ENCODE peak calls at places on chromosomes 4 and X, in ten cellular contexts. E, N, M, R, H, C, Z, A, I and Y are unnamed samples.

GRCh38 chr4:154361450-154361849 is 130.1 kb downstream of the DCHS2 start:
- DNase-seq in E (no peak), N (no peak), M (no peak), R (no peak), H (peak), C (no peak), Z (no peak), A (no peak), I (no peak), Y (peak)

GRCh38 chr4:41155194-41155830 is 59.0 kb downstream of the APBB2 start:
- DNase-seq in E (peak), N (peak), M (no peak), R (no peak), H (no peak), C (no peak), Z (no peak), A (no peak), I (no peak), Y (no peak)

GRCh38 chrX:111375747-111376146 is 36.2 kb downstream of the DCX start:
- DNase-seq in E (peak), N (no peak), M (no peak), R (no peak), H (no peak), C (peak), Z (no peak), A (no peak), I (no peak), Y (no peak)

GRCh38 chrX:19683358-19683757 is 168.1 kb upstream of the MAP3K15 start:
- DNase-seq in E (no peak), N (no peak), M (no peak), R (no peak), H (no peak), C (no peak), Z (no peak), A (no peak), I (no peak), Y (no peak)

GRCh38 chrX:34880656-34881055 is 61.9 kb upstream of the FAM47B start:
- DNase-seq in E (peak), N (peak), M (no peak), R (no peak), H (no peak), C (no peak), Z (no peak), A (no peak), I (no peak), Y (no peak)

GRCh38 chr4:104015680-104016079 is 295.9 kb upstream of the TACR3 start:
- DNase-seq in E (peak), N (no peak), M (no peak), R (no peak), H (peak), C (peak), Z (peak), A (no peak), I (no peak), Y (peak)

GRCh38 chrX:151753313-151754041 is 18.9 kb downstream of the CNGA2 start:
- DNase-seq in E (peak), N (peak), M (no peak), R (peak), H (peak), C (peak), Z (no peak), A (peak), I (peak), Y (peak)

GRCh38 chr4:123838426-123838825 is 441.8 kb downstream of the SPRY1 start:
- DNase-seq in E (no peak), N (no peak), M (no peak), R (no peak), H (no peak), C (no peak), Z (no peak), A (no peak), I (no peak), Y (no peak)

GRCh38 chr4:89939464-89939863 is 44.8 kb downstream of the MMRN1 start:
- DNase-seq in E (no peak), N (peak), M (no peak), R (no peak), H (peak), C (peak), Z (no peak), A (no peak), I (no peak), Y (no peak)

GRCh38 chr4:7206385-7206784 is 14.0 kb downstream of the SORCS2 start:
- DNase-seq in E (peak), N (peak), M (no peak), R (no peak), H (no peak), C (no peak), Z (no peak), A (peak), I (no peak), Y (no peak)

GRCh38 chr4:3446631-3447320 is 5.0 kb downstream of the HGFAC start:
- DNase-seq in E (no peak), N (no peak), M (no peak), R (no peak), H (no peak), C (no peak), Z (no peak), A (no peak), I (no peak), Y (no peak)

GRCh38 chr4:137738377-137738990 is 206.2 kb upstream of the PCDH18 start:
- DNase-seq in E (peak), N (peak), M (no peak), R (no peak), H (no peak), C (no peak), Z (no peak), A (no peak), I (no peak), Y (no peak)

GRCh38 chrX:155065035-155065734 is 5.8 kb downstream of the CMC4 start:
- DNase-seq in E (peak), N (peak), M (no peak), R (no peak), H (no peak), C (no peak), Z (no peak), A (no peak), I (no peak), Y (no peak)

GRCh38 chr4:169009281-169010124 is 552 bp downstream of the CBR4 start:
- DNase-seq in E (peak), N (peak), M (peak), R (peak), H (peak), C (peak), Z (peak), A (peak), I (peak), Y (peak)

GRCh38 chr4:161457906-161458305 is 705.9 kb downstream of the FSTL5 start:
- DNase-seq in E (no peak), N (no peak), M (no peak), R (no peak), H (no peak), C (no peak), Z (no peak), A (no peak), I (no peak), Y (no peak)

GRCh38 chr4:44583393-44583792 is 68.0 kb downstream of the YIPF7 start:
- DNase-seq in E (peak), N (no peak), M (no peak), R (no peak), H (peak), C (no peak), Z (peak), A (no peak), I (no peak), Y (peak)

GRCh38 chr4:87270144-87270543 is 49.7 kb upstream of the KLHL8 start:
- DNase-seq in E (peak), N (peak), M (no peak), R (no peak), H (no peak), C (peak), Z (peak), A (peak), I (no peak), Y (peak)

GRCh38 chr4:189792819-189793618 is 147.7 kb upstream of the FRG1 start:
- DNase-seq in E (peak), N (peak), M (peak), R (peak), H (peak), C (peak), Z (peak), A (peak), I (peak), Y (peak)

GRCh38 chr4:30825008-30825765 is 105.0 kb downstream of the PCDH7 start:
- DNase-seq in E (no peak), N (no peak), M (no peak), R (no peak), H (no peak), C (no peak), Z (no peak), A (no peak), I (no peak), Y (no peak)

GRCh38 chrX:19046343-19047215 is 62.7 kb upstream of the PHKA2 start:
- DNase-seq in E (no peak), N (peak), M (no peak), R (no peak), H (no peak), C (no peak), Z (no peak), A (no peak), I (no peak), Y (no peak)

GRCh38 chr4:175671491-175671934 is 140.6 kb downstream of the GPM6A start:
- DNase-seq in E (no peak), N (no peak), M (no peak), R (no peak), H (no peak), C (peak), Z (no peak), A (no peak), I (no peak), Y (no peak)

GRCh38 chrX:68883800-68884199 is 55.0 kb downstream of the EFNB1 start:
- DNase-seq in E (no peak), N (no peak), M (no peak), R (no peak), H (no peak), C (no peak), Z (no peak), A (no peak), I (no peak), Y (no peak)

GRCh38 chr4:155999743-156000142 is 46.1 kb upstream of the CTSO start:
- DNase-seq in E (no peak), N (peak), M (no peak), R (no peak), H (no peak), C (peak), Z (no peak), A (peak), I (no peak), Y (peak)
- TF ChIP-seq CTCF in E (peak), N (no peak), M (no peak), R (no peak), H (no peak), C (peak), Z (peak), A (no peak), I (no peak), Y (no peak)

DNA sequence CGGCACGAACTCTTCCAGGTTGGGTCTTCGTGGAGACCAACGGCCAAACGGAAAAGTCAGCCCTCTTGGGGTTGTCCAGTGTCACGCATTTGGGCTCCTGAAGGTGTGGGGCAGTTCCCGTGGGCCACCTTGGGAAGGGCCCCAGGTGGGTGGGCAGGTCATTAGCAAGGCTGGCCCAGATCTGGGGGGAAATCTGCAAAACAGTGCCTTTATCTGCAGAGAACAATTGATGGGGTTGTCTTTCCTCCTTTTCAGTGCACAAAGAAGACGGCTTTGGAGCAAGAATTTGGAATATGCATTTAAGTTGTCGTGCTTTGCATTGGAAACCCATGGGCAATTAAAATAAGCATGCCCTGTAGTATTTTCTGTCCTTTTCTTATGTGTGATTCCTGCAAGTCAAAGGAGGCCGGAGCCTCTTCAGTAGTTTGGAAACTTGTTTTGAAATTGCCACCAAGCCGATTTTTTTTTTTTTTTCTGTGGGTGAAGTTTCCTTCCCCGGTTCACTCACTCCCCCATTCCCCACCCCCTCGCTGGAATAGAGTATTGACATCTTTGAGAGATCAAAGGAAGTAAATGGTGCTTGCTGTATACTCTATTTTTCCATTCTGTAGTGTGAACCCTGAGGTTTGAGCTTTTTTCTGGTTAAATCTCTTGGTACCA is 9.8 kb downstream of the ZIC3 start:
- DNase-seq in E (no peak), N (no peak), M (no peak), R (no peak), H (no peak), C (no peak), Z (no peak), A (no peak), I (no peak), Y (no peak)
- H3K4me3 ChIP-seq in E (no peak), N (no peak), M (no peak), R (no peak), H (no peak), C (no peak), Z (no peak), A (no peak), I (no peak), Y (no peak)

DNA sequence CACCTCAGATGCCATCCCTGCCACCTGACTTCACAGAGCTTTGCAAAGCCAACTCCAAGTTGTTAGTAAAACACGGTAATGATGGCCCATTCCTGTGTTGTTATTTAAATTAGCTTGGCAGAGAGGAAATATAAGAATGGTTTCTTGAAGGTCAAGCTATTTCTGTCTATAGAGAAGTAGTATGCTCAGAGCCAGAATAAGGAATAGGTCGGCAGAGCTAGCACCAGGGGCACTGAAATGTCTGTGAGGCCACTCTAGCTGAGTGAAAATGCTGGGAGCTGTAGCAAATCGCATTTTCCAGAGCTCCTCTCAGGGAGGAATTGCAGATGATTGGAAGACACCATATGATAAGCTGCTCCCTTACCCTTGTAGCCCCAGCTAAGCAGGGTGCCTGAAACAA is 615.4 kb upstream of the NR3C2 start:
- DNase-seq in E (no peak), N (no peak), M (no peak), R (no peak), H (no peak), C (peak), Z (no peak), A (no peak), I (no peak), Y (no peak)
- TF ChIP-seq CTCF in E (no peak), N (no peak), M (no peak), R (no peak), H (no peak), C (no peak), Z (no peak), A (no peak), I (no peak), Y (no peak)

DNA sequence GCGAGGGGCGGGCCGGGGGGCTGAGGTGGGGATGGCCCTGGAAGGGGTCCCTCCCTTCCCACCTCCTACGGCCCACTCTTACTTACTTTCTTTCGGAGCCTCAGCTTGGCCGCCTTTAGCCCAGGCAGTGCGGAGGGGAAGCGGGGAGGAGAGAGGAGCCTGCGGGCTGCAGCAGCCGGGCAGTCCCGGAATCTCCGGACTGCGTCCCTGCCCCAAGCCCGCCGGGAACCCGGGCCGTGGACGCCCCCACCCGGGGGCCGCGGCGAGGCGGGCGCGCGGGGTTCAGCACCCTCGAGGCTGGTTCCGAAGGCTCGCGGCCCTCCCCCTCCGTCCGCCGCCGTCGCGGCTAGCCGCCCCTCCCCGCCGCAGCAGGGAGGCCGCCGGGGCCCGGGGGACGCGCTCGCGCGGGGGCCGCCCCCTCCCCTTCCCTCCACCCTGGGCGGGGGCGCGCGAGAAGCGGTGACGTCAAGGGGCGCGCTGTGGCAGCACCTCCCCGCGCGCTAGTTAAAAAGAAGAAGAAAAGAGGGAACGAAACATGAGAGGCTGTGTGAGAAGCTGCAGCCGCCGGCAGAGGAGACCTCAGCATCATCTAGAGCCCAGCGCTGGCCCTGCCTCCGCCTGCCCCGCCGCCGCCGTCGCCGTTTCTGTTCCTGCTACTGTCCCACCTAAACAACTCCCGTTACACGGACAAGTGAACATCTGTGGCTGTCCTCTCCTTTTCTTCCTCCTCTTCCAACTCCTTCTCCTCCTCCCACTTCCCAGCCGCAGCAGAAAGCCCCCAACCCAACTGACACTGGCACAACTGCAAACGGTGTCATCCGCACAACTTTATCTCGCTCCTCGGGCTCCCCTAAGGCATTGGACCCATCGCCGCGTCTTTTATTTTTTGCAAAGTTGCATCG is at the start of gene HHIP:
- DNase-seq in E (peak), N (peak), M (no peak), R (peak), H (no peak), C (peak), Z (no peak), A (no peak), I (peak), Y (no peak)
- H3K4me3 ChIP-seq in E (peak), N (peak), M (no peak), R (peak), H (peak), C (peak), Z (no peak), A (peak), I (peak), Y (peak)

DNA sequence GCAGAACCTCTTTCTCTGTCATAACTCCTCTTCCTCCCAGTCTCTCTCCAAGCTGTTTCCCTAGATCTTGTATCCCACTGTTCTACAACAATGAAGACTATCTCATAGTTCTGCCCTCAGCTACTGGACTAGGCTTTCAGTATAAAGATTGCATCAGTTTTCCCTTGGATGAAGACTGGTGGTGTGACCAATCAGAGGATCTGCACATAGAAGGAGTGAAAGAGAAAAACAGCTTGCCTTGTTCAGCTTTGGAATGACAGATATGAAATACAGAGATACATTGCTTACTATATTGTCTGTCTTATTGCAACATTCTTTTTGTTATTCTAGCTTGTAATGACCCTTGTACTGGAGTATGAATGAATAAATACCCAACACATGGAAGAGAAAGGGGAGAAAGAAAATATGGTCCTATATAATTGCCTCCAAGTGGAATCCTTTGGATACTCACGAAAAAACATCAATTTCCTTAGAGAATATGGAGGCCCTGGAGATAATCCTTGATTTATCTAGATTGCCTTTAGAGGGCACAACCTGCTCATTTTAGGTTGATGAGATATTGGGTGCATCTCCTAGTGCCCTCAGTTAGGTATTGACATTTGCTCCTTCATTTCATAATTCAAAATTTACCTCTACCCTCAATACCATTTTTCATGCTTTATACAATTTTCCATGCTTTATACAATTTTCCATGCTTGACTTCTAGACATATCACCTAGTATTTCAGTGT is 395.8 kb downstream of the NAF1 start:
- DNase-seq in E (no peak), N (no peak), M (no peak), R (no peak), H (no peak), C (no peak), Z (peak), A (no peak), I (no peak), Y (no peak)
- TF ChIP-seq CTCF in E (no peak), N (no peak), M (no peak), R (no peak), H (no peak), C (no peak), Z (peak), A (no peak), I (no peak), Y (no peak)